ENCODE peak calls at places on chromosomes 11 and 22, in seven cellular contexts. One of them, this sample, is unnamed.

GRCh38 chr11:119684361-119685072 is 44.5 kb downstream of the NECTIN1 start:
- DNase-seq in left lung: no peak
- DNase-seq in mucosa of gallbladder: no peak
- DNase-seq in right cardiac atrium: no peak
- DNase-seq in osteocyte: no peak
- DNase-seq in GF-D8: peak
- DNase-seq in GM23248: peak
- DNase-seq in this sample: no peak

GRCh38 chr22:23072035-23072910 is 2.0 kb downstream of the GNAZ start:
- DNase-seq in left lung: peak
- DNase-seq in mucosa of gallbladder: no peak
- DNase-seq in right cardiac atrium: peak
- DNase-seq in osteocyte: no peak
- DNase-seq in GF-D8: no peak
- DNase-seq in GM23248: peak
- DNase-seq in this sample: no peak

GRCh38 chr11:103832762-103833161 is 203.7 kb upstream of the DDI1 start:
- DNase-seq in left lung: no peak
- DNase-seq in mucosa of gallbladder: no peak
- DNase-seq in right cardiac atrium: no peak
- DNase-seq in osteocyte: no peak
- DNase-seq in GF-D8: no peak
- DNase-seq in GM23248: no peak
- DNase-seq in this sample: no peak

GRCh38 chr11:121540627-121541026 is 87.9 kb upstream of the SORL1-AS1 start:
- DNase-seq in left lung: no peak
- DNase-seq in mucosa of gallbladder: no peak
- DNase-seq in right cardiac atrium: no peak
- DNase-seq in osteocyte: no peak
- DNase-seq in GF-D8: no peak
- DNase-seq in GM23248: no peak
- DNase-seq in this sample: no peak

GRCh38 chr11:60825790-60826189 is 16.1 kb upstream of the CCDC86 start:
- DNase-seq in left lung: no peak
- DNase-seq in mucosa of gallbladder: no peak
- DNase-seq in right cardiac atrium: no peak
- DNase-seq in osteocyte: no peak
- DNase-seq in GF-D8: no peak
- DNase-seq in GM23248: no peak
- DNase-seq in this sample: no peak

GRCh38 chr22:30220338-30221009 is 26.1 kb downstream of the LIF start:
- DNase-seq in left lung: no peak
- DNase-seq in mucosa of gallbladder: no peak
- DNase-seq in right cardiac atrium: no peak
- DNase-seq in osteocyte: no peak
- DNase-seq in GF-D8: no peak
- DNase-seq in GM23248: no peak
- DNase-seq in this sample: no peak

GRCh38 chr11:10459029-10459970 is 4.2 kb downstream of the AMPD3 start:
- DNase-seq in left lung: no peak
- DNase-seq in mucosa of gallbladder: no peak
- DNase-seq in right cardiac atrium: no peak
- DNase-seq in osteocyte: no peak
- DNase-seq in GF-D8: peak
- DNase-seq in GM23248: no peak
- DNase-seq in this sample: peak

GRCh38 chr11:100823360-100823759 is 136.3 kb downstream of the ARHGAP42 start:
- DNase-seq in left lung: no peak
- DNase-seq in mucosa of gallbladder: no peak
- DNase-seq in right cardiac atrium: no peak
- DNase-seq in osteocyte: no peak
- DNase-seq in GF-D8: no peak
- DNase-seq in GM23248: peak
- DNase-seq in this sample: no peak

GRCh38 chr11:19316434-19316833 is 75.7 kb upstream of the E2F8 start:
- DNase-seq in left lung: peak
- DNase-seq in mucosa of gallbladder: no peak
- DNase-seq in right cardiac atrium: peak
- DNase-seq in osteocyte: no peak
- DNase-seq in GF-D8: no peak
- DNase-seq in GM23248: peak
- DNase-seq in this sample: no peak

GRCh38 chr11:32052218-32052617 is 38.7 kb upstream of the RCN1 start:
- DNase-seq in left lung: no peak
- DNase-seq in mucosa of gallbladder: peak
- DNase-seq in right cardiac atrium: peak
- DNase-seq in osteocyte: no peak
- DNase-seq in GF-D8: no peak
- DNase-seq in GM23248: peak
- DNase-seq in this sample: peak

GRCh38 chr11:126334665-126335462 is 20.6 kb upstream of the ST3GAL4 start:
- DNase-seq in left lung: no peak
- DNase-seq in mucosa of gallbladder: no peak
- DNase-seq in right cardiac atrium: peak
- DNase-seq in osteocyte: no peak
- DNase-seq in GF-D8: no peak
- DNase-seq in GM23248: peak
- DNase-seq in this sample: no peak

GRCh38 chr11:69920500-69921428 is 101.5 kb upstream of the FGF3 start:
- DNase-seq in left lung: peak
- DNase-seq in mucosa of gallbladder: no peak
- DNase-seq in right cardiac atrium: no peak
- DNase-seq in osteocyte: no peak
- DNase-seq in GF-D8: no peak
- DNase-seq in GM23248: no peak
- DNase-seq in this sample: no peak

GRCh38 chr11:77049081-77049480 is 14.9 kb downstream of the B3GNT6 start:
- DNase-seq in left lung: no peak
- DNase-seq in mucosa of gallbladder: no peak
- DNase-seq in right cardiac atrium: no peak
- DNase-seq in osteocyte: no peak
- DNase-seq in GF-D8: no peak
- DNase-seq in GM23248: no peak
- DNase-seq in this sample: no peak

GRCh38 chr11:122192634-122193245 is 76.7 kb upstream of the BLID start:
- DNase-seq in left lung: no peak
- DNase-seq in mucosa of gallbladder: no peak
- DNase-seq in right cardiac atrium: no peak
- DNase-seq in osteocyte: no peak
- DNase-seq in GF-D8: no peak
- DNase-seq in GM23248: peak
- DNase-seq in this sample: no peak

GRCh38 chr11:723120-723883 is 17.3 kb downstream of the EPS8L2 start:
- DNase-seq in left lung: no peak
- DNase-seq in mucosa of gallbladder: no peak
- DNase-seq in right cardiac atrium: peak
- DNase-seq in osteocyte: no peak
- DNase-seq in GF-D8: no peak
- DNase-seq in GM23248: peak
- DNase-seq in this sample: peak

GRCh38 chr22:40177738-40178416 is at the start of gene TNRC6B:
- DNase-seq in left lung: no peak
- DNase-seq in mucosa of gallbladder: peak
- DNase-seq in right cardiac atrium: no peak
- DNase-seq in osteocyte: peak
- DNase-seq in GF-D8: peak
- DNase-seq in GM23248: peak
- DNase-seq in this sample: peak

GRCh38 chr22:39309364-39309861 is 10.0 kb downstream of the RPL3 start:
- DNase-seq in left lung: no peak
- DNase-seq in mucosa of gallbladder: no peak
- DNase-seq in right cardiac atrium: peak
- DNase-seq in osteocyte: no peak
- DNase-seq in GF-D8: no peak
- DNase-seq in GM23248: peak
- DNase-seq in this sample: no peak

GRCh38 chr22:46636221-46637002 is 16.2 kb downstream of the GRAMD4 start:
- DNase-seq in left lung: peak
- DNase-seq in mucosa of gallbladder: no peak
- DNase-seq in right cardiac atrium: peak
- DNase-seq in osteocyte: no peak
- DNase-seq in GF-D8: no peak
- DNase-seq in GM23248: peak
- DNase-seq in this sample: no peak

GRCh38 chr22:42939941-42940653 is 74.9 kb downstream of the PACSIN2 start:
- DNase-seq in left lung: no peak
- DNase-seq in mucosa of gallbladder: peak
- DNase-seq in right cardiac atrium: peak
- DNase-seq in osteocyte: no peak
- DNase-seq in GF-D8: no peak
- DNase-seq in GM23248: peak
- DNase-seq in this sample: no peak

GRCh38 chr11:70490723-70491558 is 92.6 kb downstream of the CTTN start:
- DNase-seq in left lung: peak
- DNase-seq in mucosa of gallbladder: no peak
- DNase-seq in right cardiac atrium: no peak
- DNase-seq in osteocyte: no peak
- DNase-seq in GF-D8: no peak
- DNase-seq in GM23248: no peak
- DNase-seq in this sample: no peak

GRCh38 chr11:20353829-20354434 is 9.6 kb upstream of the HTATIP2 start:
- DNase-seq in left lung: no peak
- DNase-seq in mucosa of gallbladder: peak
- DNase-seq in right cardiac atrium: no peak
- DNase-seq in osteocyte: no peak
- DNase-seq in GF-D8: no peak
- DNase-seq in GM23248: peak
- DNase-seq in this sample: peak

GRCh38 chr22:35409783-35410662 is 10.1 kb downstream of the MCM5 start:
- DNase-seq in left lung: peak
- DNase-seq in mucosa of gallbladder: peak
- DNase-seq in right cardiac atrium: peak
- DNase-seq in osteocyte: no peak
- DNase-seq in GF-D8: peak
- DNase-seq in GM23248: no peak
- DNase-seq in this sample: peak

GRCh38 chr11:111793863-111794262 is 27.7 kb upstream of the PPP2R1B start:
- DNase-seq in left lung: no peak
- DNase-seq in mucosa of gallbladder: no peak
- DNase-seq in right cardiac atrium: no peak
- DNase-seq in osteocyte: no peak
- DNase-seq in GF-D8: no peak
- DNase-seq in GM23248: peak
- DNase-seq in this sample: no peak